ENCODE peak calls at places on chromosomes 1 and 21, in four cellular contexts. One of them, this sample, is unnamed.

GRCh38 chr1:54807756-54808155 is 6.6 kb upstream of the TTC22 start:
- DNase-seq in PC-3: no peak
- DNase-seq in uterus: no peak
- DNase-seq in fibroblast of lung: no peak
- DNase-seq in this sample: no peak

GRCh38 chr1:8437286-8437685 is 119.4 kb downstream of the SLC45A1 start:
- DNase-seq in uterus: no peak
- DNase-seq in PC-3: no peak
- DNase-seq in fibroblast of lung: no peak
- DNase-seq in this sample: no peak

GRCh38 chr1:215669806-215670485 is 102.8 kb downstream of the KCTD3 start:
- DNase-seq in PC-3: no peak
- DNase-seq in uterus: no peak
- DNase-seq in fibroblast of lung: no peak
- DNase-seq in this sample: no peak

GRCh38 chr21:15732290-15732995 is 2.7 kb downstream of the USP25 start:
- DNase-seq in PC-3: peak; percentile 66
- DNase-seq in fibroblast of lung: peak; percentile 65
- DNase-seq in uterus: no peak
- DNase-seq in this sample: no peak

GRCh38 chr1:165650981-165651625 is 20.1 kb downstream of the MGST3 start:
- DNase-seq in fibroblast of lung: no peak
- DNase-seq in PC-3: no peak
- DNase-seq in uterus: no peak
- DNase-seq in this sample: no peak

GRCh38 chr1:31600641-31601040 is 16.8 kb upstream of the HCRTR1 start:
- DNase-seq in fibroblast of lung: no peak
- DNase-seq in uterus: no peak
- DNase-seq in PC-3: no peak
- DNase-seq in this sample: no peak

GRCh38 chr1:212633144-212633543 is 24.6 kb downstream of the ATF3 start:
- DNase-seq in fibroblast of lung: no peak
- DNase-seq in PC-3: no peak
- DNase-seq in uterus: no peak
- DNase-seq in this sample: no peak

GRCh38 chr1:183806086-183806485 is 1.2 kb downstream of the RGL1 start:
- DNase-seq in fibroblast of lung: peak; percentile 64
- DNase-seq in uterus: no peak
- DNase-seq in PC-3: no peak
- DNase-seq in this sample: no peak

GRCh38 chr1:7677815-7678214 is 93.3 kb upstream of the VAMP3 start:
- DNase-seq in uterus: no peak
- DNase-seq in fibroblast of lung: no peak
- DNase-seq in PC-3: no peak
- DNase-seq in this sample: no peak

GRCh38 chr1:86913399-86913895 is 479 bp downstream of the SELENOF start:
- DNase-seq in fibroblast of lung: no peak
- DNase-seq in PC-3: peak; percentile 34
- DNase-seq in uterus: no peak
- DNase-seq in this sample: no peak

GRCh38 chr1:179813626-179814351 is 63.8 kb downstream of the TOR1AIP2 start:
- DNase-seq in uterus: no peak
- DNase-seq in PC-3: no peak
- DNase-seq in fibroblast of lung: no peak
- DNase-seq in this sample: no peak

GRCh38 chr1:228364068-228364705 is 42.4 kb downstream of the TRIM11 start:
- DNase-seq in uterus: no peak
- DNase-seq in PC-3: no peak
- DNase-seq in fibroblast of lung: no peak
- DNase-seq in this sample: no peak

GRCh38 chr1:35085421-35085820 is 6.2 kb downstream of the ZMYM1 start:
- DNase-seq in fibroblast of lung: no peak
- DNase-seq in uterus: no peak
- DNase-seq in PC-3: no peak
- DNase-seq in this sample: no peak

GRCh38 chr1:55213885-55214213 is 1.3 kb downstream of the USP24 start:
- DNase-seq in PC-3: no peak
- DNase-seq in uterus: no peak
- DNase-seq in fibroblast of lung: no peak
- DNase-seq in this sample: no peak

GRCh38 chr1:94044290-94044790 is 76.6 kb downstream of the ABCA4 start:
- DNase-seq in fibroblast of lung: no peak
- DNase-seq in uterus: peak; percentile 72
- DNase-seq in PC-3: no peak
- DNase-seq in this sample: peak; percentile 83

GRCh38 chr1:22646359-22646758 is 2.9 kb downstream of the C1QC start:
- DNase-seq in uterus: no peak
- DNase-seq in fibroblast of lung: peak; percentile 16
- DNase-seq in PC-3: peak; percentile 52
- DNase-seq in this sample: no peak

GRCh38 chr1:54489627-54490240 is 58.3 kb upstream of the ACOT11 start:
- DNase-seq in fibroblast of lung: no peak
- DNase-seq in uterus: no peak
- DNase-seq in PC-3: no peak
- DNase-seq in this sample: no peak

GRCh38 chr1:32733573-32734321 is 31.2 kb upstream of the SYNC start:
- DNase-seq in uterus: no peak
- DNase-seq in fibroblast of lung: peak; percentile 58
- DNase-seq in PC-3: no peak
- DNase-seq in this sample: peak; percentile 60

GRCh38 chr21:43362306-43362927 is 64.5 kb downstream of the SIK1 start:
- DNase-seq in uterus: peak; percentile 42
- DNase-seq in fibroblast of lung: peak; percentile 77
- DNase-seq in PC-3: no peak
- DNase-seq in this sample: peak; percentile 87

GRCh38 chr1:30036666-30037065 is 686.7 kb downstream of the MATN1 start:
- DNase-seq in fibroblast of lung: no peak
- DNase-seq in PC-3: no peak
- DNase-seq in uterus: no peak
- DNase-seq in this sample: no peak

GRCh38 chr1:1950940-1951339 is 31.9 kb upstream of the TMEM52 start:
- DNase-seq in fibroblast of lung: no peak
- DNase-seq in uterus: no peak
- DNase-seq in PC-3: no peak
- DNase-seq in this sample: no peak

GRCh38 chr1:206736878-206737728 is 33.5 kb upstream of the IL19 start:
- DNase-seq in uterus: no peak
- DNase-seq in PC-3: no peak
- DNase-seq in fibroblast of lung: no peak
- DNase-seq in this sample: no peak

GRCh38 chr1:13487143-13487868 is 26.5 kb downstream of the LRRC38 start:
- DNase-seq in PC-3: no peak
- DNase-seq in uterus: no peak
- DNase-seq in fibroblast of lung: no peak
- DNase-seq in this sample: peak; percentile 59

GRCh38 chr1:41420877-41421276 is 59.6 kb downstream of the FOXO6 start:
- DNase-seq in PC-3: no peak
- DNase-seq in fibroblast of lung: peak; percentile 31
- DNase-seq in uterus: no peak
- DNase-seq in this sample: no peak

GRCh38 chr1:38783659-38784229 is 75.8 kb downstream of the RRAGC start:
- DNase-seq in fibroblast of lung: no peak
- DNase-seq in PC-3: no peak
- DNase-seq in uterus: no peak
- DNase-seq in this sample: no peak

GRCh38 chr1:43304771-43305300 is 4.1 kb downstream of the TIE1 start:
- DNase-seq in fibroblast of lung: no peak
- DNase-seq in PC-3: no peak
- DNase-seq in uterus: no peak
- DNase-seq in this sample: no peak

GRCh38 chr1:227317541-227318002 is 720 bp downstream of the CDC42BPA start:
- DNase-seq in uterus: peak; percentile 43
- DNase-seq in PC-3: peak; percentile 80
- DNase-seq in fibroblast of lung: peak; percentile 73
- DNase-seq in this sample: peak; percentile 51

GRCh38 chr1:59077739-59078503 is 219.0 kb upstream of the FGGY start:
- DNase-seq in fibroblast of lung: no peak
- DNase-seq in PC-3: no peak
- DNase-seq in uterus: no peak
- DNase-seq in this sample: no peak

GRCh38 chr1:113452921-113453770 is 62.8 kb downstream of the MAGI3 start:
- DNase-seq in fibroblast of lung: peak; percentile 78
- DNase-seq in PC-3: peak; percentile 68
- DNase-seq in uterus: no peak
- DNase-seq in this sample: no peak

GRCh38 chr1:216140650-216141547 is 282.3 kb downstream of the USH2A start:
- DNase-seq in fibroblast of lung: peak; percentile 89
- DNase-seq in PC-3: no peak
- DNase-seq in uterus: no peak
- DNase-seq in this sample: no peak

GRCh38 chr1:54977938-54978337 is 2.5 kb upstream of the TMEM61 start:
- DNase-seq in PC-3: peak; percentile 23
- DNase-seq in uterus: no peak
- DNase-seq in fibroblast of lung: no peak
- DNase-seq in this sample: no peak

GRCh38 chr1:24384251-24385090 is 29.1 kb downstream of the STPG1 start:
- DNase-seq in fibroblast of lung: peak; percentile 84
- DNase-seq in uterus: no peak
- DNase-seq in PC-3: peak; percentile 49
- DNase-seq in this sample: no peak

DNA sequence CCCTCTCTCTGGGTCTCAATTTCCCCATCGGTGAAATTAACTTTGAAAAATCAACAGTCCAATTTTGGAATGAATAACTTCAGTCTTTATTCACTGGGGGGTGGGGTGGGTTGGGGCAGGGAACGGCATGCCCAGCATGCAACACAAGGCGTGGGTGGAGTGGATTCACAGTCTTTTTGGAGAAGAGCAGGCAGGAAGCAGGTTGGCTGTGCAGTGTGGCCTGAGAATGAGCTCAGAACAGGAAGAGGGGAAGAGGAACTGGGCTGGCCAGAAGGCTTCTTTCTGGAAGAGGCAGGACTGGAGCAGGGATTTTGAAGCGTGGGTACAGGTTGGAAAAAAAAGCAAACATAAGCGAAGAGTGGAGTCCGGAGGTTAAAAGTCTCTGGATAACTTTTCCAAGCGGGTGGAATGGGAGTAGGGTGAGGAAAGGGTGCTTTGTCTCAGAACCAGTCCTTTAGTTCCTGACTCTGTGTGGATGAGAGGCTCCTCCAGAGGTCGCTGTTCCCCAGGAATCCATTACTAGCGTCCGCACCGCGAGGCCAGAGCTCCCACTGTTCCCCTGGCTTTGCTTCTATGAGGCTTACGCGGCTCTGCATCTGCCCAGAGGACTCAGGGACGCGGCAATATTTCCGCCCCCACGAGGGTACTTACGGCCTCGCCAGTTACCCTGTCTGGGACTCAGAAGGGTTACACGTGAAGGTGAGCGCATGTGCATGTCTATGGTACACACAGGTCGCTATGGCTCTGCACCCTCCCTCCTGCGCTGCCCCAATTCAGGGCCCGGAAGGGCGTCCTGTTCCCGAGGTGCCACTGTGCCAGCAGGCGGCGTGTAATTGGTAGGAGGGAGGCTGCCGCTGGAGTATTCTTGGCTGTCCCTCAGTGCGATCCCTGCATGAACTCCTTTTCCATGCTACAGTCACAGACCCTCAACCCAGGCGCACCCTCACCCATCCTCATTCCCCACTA is 5.5 kb upstream of the FOXD2 start:
- DNase-seq in PC-3: peak; percentile 69
- DNase-seq in uterus: peak; percentile 49
- DNase-seq in fibroblast of lung: peak; percentile 74
- DNase-seq in this sample: peak; percentile 73
- H3K4me3 ChIP-seq in PC-3: no peak overlapping the region
- H3K4me3 ChIP-seq in uterus: no peak overlapping the region
- H3K4me3 ChIP-seq in fibroblast of lung: no peak overlapping the region
- H3K4me3 ChIP-seq in this sample: no peak overlapping the region

DNA sequence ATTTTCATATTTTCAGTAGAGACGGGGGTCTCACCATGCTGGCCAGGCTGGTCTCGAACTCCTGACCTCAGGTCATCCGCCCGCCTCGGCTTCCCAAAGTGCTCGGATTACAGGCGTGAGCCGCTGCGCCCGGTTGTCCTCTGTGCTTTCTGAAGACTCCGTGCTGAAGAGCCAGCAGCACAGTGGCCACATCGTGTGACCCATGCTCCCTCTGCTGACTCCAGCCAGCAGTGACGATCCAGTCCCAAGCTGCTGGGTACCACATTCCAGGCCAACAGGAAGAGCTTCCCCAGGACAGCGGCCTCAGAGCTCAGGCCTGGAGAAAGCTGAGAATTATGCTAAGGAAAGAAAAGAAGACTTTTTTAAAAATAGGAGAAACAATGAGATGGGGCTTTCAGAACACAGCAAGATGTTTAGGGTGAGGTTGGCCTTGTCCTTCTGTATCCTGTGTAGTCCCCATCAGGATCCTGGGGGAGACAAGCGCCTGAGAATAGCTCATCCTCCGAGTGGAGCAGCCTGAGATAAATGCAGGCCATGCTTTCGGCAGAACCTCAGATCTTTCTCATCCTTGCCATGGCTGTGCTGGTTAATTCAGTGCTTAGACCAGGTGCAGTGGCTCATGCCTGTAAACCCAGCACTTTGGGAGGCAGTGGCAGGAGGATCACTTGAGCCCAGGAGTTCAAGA is 207.1 kb downstream of the SLC35F3 start:
- DNase-seq in uterus: no peak
- DNase-seq in PC-3: peak; percentile 60
- DNase-seq in fibroblast of lung: peak; percentile 2
- DNase-seq in this sample: no peak
- TF ChIP-seq CTCF in uterus: no peak
- TF ChIP-seq CTCF in PC-3: peak; percentile 72
- TF ChIP-seq CTCF in fibroblast of lung: no peak
- TF ChIP-seq CTCF in this sample: peak; percentile 32

DNA sequence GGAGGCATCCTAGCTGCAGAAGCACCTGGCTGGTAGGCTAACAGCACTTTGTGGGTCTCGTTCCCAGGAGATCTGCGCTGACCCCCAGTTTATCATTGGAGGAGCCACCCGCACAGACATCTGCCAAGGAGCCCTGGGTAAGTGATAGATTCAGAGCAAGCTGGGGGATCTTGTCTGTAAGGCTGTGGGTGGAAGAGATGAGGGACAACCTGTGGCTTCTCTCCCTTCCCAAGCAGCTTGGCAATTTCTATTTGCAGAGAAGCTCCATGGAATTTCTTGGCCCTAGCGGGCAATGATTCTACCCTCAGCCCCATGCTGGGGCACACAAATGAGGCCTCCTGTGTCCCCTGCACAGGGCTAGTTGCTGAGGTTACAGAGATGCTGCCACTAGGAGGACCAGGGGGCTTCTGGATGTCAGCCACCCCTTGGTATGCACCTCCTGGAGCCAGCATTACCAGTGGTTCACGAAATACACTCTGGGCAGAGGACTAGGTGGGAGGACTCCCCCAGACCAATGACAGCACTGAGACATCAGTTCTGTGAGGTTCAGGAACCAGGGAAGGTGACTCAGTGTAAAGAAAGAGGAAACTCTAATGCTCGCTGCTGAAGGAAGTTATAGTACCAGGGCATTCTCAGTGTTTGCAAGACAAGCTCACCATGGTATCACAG is 5.5 kb downstream of the CAPN2 start:
- DNase-seq in fibroblast of lung: no peak
- DNase-seq in uterus: no peak
- DNase-seq in PC-3: peak; percentile 62
- DNase-seq in this sample: no peak
- H3K4me1 ChIP-seq in fibroblast of lung: peaks cover 42% of the 10 kb centered on the region
- H3K4me1 ChIP-seq in uterus: no peaks in the 10 kb centered on the region
- H3K4me1 ChIP-seq in PC-3: peaks cover 80% of the 10 kb centered on the region
- H3K4me1 ChIP-seq in this sample: peaks cover 16% of the 10 kb centered on the region

GRCh38 chr1:201761178-201761577 is 67.8 kb upstream of the IPO9 start:
- DNase-seq in fibroblast of lung: no peak
- DNase-seq in PC-3: no peak
- DNase-seq in uterus: no peak
- DNase-seq in this sample: no peak
- H3K4me3 ChIP-seq in fibroblast of lung: no peak overlapping the region
- H3K4me3 ChIP-seq in PC-3: no peak overlapping the region
- H3K4me3 ChIP-seq in uterus: no peak overlapping the region
- H3K4me3 ChIP-seq in this sample: no peak overlapping the region

GRCh38 chr1:26608895-26609294 is 79.3 kb downstream of the RPS6KA1 start:
- DNase-seq in PC-3: no peak
- DNase-seq in fibroblast of lung: peak; percentile 15
- DNase-seq in uterus: no peak
- DNase-seq in this sample: no peak
- TF ChIP-seq CTCF in PC-3: no peak
- TF ChIP-seq CTCF in fibroblast of lung: no peak
- TF ChIP-seq CTCF in uterus: no peak
- TF ChIP-seq CTCF in this sample: no peak

This sample was measured in heart left ventricle.